ENCODE peak calls at places on chromosomes 11 and 22, in seven cellular contexts. One of them, this sample, is unnamed.

GRCh38 chr11:44605965-44606364 is 40.5 kb downstream of the CD82 start:
- DNase-seq in caudate nucleus: no peak
- DNase-seq in left lung: no peak
- DNase-seq in heart right ventricle: no peak
- DNase-seq in esophagus squamous epithelium: no peak
- DNase-seq in cardiac muscle cell: no peak
- DNase-seq in upper lobe of right lung: no peak
- DNase-seq in this sample: no peak

GRCh38 chr22:17563936-17564391 is 666 bp downstream of the SLC25A18 start:
- DNase-seq in caudate nucleus: peak; percentile 14
- DNase-seq in left lung: no peak
- DNase-seq in heart right ventricle: peak; percentile 36
- DNase-seq in esophagus squamous epithelium: no peak
- DNase-seq in cardiac muscle cell: peak; percentile 75
- DNase-seq in upper lobe of right lung: no peak
- DNase-seq in this sample: no peak

GRCh38 chr11:36498721-36499120 is 11.4 kb downstream of the TRAF6 start:
- DNase-seq in caudate nucleus: no peak
- DNase-seq in left lung: no peak
- DNase-seq in heart right ventricle: no peak
- DNase-seq in esophagus squamous epithelium: no peak
- DNase-seq in cardiac muscle cell: no peak
- DNase-seq in upper lobe of right lung: no peak
- DNase-seq in this sample: no peak

GRCh38 chr11:117080370-117080769 is 17.9 kb downstream of the SIK3 start:
- DNase-seq in caudate nucleus: no peak
- DNase-seq in left lung: no peak
- DNase-seq in heart right ventricle: no peak
- DNase-seq in esophagus squamous epithelium: no peak
- DNase-seq in cardiac muscle cell: no peak
- DNase-seq in upper lobe of right lung: no peak
- DNase-seq in this sample: no peak

GRCh38 chr11:7143908-7144307 is 55.1 kb downstream of the RBMXL2 start:
- DNase-seq in caudate nucleus: no peak
- DNase-seq in left lung: no peak
- DNase-seq in heart right ventricle: no peak
- DNase-seq in esophagus squamous epithelium: no peak
- DNase-seq in cardiac muscle cell: peak; percentile 17
- DNase-seq in upper lobe of right lung: no peak
- DNase-seq in this sample: no peak

GRCh38 chr11:73126804-73127480 is 15.2 kb downstream of the FCHSD2 start:
- DNase-seq in caudate nucleus: no peak
- DNase-seq in left lung: no peak
- DNase-seq in heart right ventricle: no peak
- DNase-seq in esophagus squamous epithelium: no peak
- DNase-seq in cardiac muscle cell: peak; percentile 22
- DNase-seq in upper lobe of right lung: no peak
- DNase-seq in this sample: no peak

GRCh38 chr11:10396771-10397170 is 58.3 kb upstream of the AMPD3 start:
- DNase-seq in caudate nucleus: no peak
- DNase-seq in left lung: no peak
- DNase-seq in heart right ventricle: no peak
- DNase-seq in esophagus squamous epithelium: no peak
- DNase-seq in cardiac muscle cell: no peak
- DNase-seq in upper lobe of right lung: no peak
- DNase-seq in this sample: no peak

GRCh38 chr11:93340223-93340622 is 9.7 kb downstream of the DEUP1 start:
- DNase-seq in caudate nucleus: no peak
- DNase-seq in left lung: no peak
- DNase-seq in heart right ventricle: no peak
- DNase-seq in esophagus squamous epithelium: no peak
- DNase-seq in cardiac muscle cell: no peak
- DNase-seq in upper lobe of right lung: no peak
- DNase-seq in this sample: no peak

GRCh38 chr11:78161937-78162336 is 22.5 kb upstream of the ALG8 start:
- DNase-seq in caudate nucleus: no peak
- DNase-seq in left lung: no peak
- DNase-seq in heart right ventricle: peak; percentile 35
- DNase-seq in esophagus squamous epithelium: no peak
- DNase-seq in cardiac muscle cell: peak; percentile 70
- DNase-seq in upper lobe of right lung: no peak
- DNase-seq in this sample: no peak

GRCh38 chr11:106520146-106520912 is 442.9 kb downstream of the AASDHPPT start:
- DNase-seq in caudate nucleus: no peak
- DNase-seq in left lung: no peak
- DNase-seq in heart right ventricle: no peak
- DNase-seq in esophagus squamous epithelium: no peak
- DNase-seq in cardiac muscle cell: peak; percentile 28
- DNase-seq in upper lobe of right lung: no peak
- DNase-seq in this sample: no peak

GRCh38 chr11:66688561-66689534 is 11.2 kb upstream of the RBM4B start:
- DNase-seq in caudate nucleus: no peak
- DNase-seq in left lung: no peak
- DNase-seq in heart right ventricle: no peak
- DNase-seq in esophagus squamous epithelium: no peak
- DNase-seq in cardiac muscle cell: no peak
- DNase-seq in upper lobe of right lung: peak; percentile 60
- DNase-seq in this sample: no peak

GRCh38 chr11:19730373-19730772 is 17.7 kb downstream of the NAV2 start:
- DNase-seq in caudate nucleus: peak; percentile 44
- DNase-seq in left lung: no peak
- DNase-seq in heart right ventricle: peak; percentile 44
- DNase-seq in esophagus squamous epithelium: no peak
- DNase-seq in cardiac muscle cell: no peak
- DNase-seq in upper lobe of right lung: no peak
- DNase-seq in this sample: no peak

GRCh38 chr22:45329536-45329936 is 19.8 kb downstream of the FAM118A start:
- DNase-seq in caudate nucleus: peak; percentile 34
- DNase-seq in left lung: peak; percentile 53
- DNase-seq in heart right ventricle: peak; percentile 80
- DNase-seq in esophagus squamous epithelium: no peak
- DNase-seq in cardiac muscle cell: no peak
- DNase-seq in upper lobe of right lung: no peak
- DNase-seq in this sample: no peak

GRCh38 chr22:19378362-19378711 is 53.2 kb downstream of the HIRA start:
- DNase-seq in caudate nucleus: no peak
- DNase-seq in left lung: no peak
- DNase-seq in heart right ventricle: no peak
- DNase-seq in esophagus squamous epithelium: no peak
- DNase-seq in cardiac muscle cell: no peak
- DNase-seq in upper lobe of right lung: no peak
- DNase-seq in this sample: peak; percentile 2

GRCh38 chr11:120122921-120123683 is 14.8 kb downstream of the TRIM29 start:
- DNase-seq in caudate nucleus: no peak
- DNase-seq in left lung: peak; percentile 41
- DNase-seq in heart right ventricle: no peak
- DNase-seq in esophagus squamous epithelium: no peak
- DNase-seq in cardiac muscle cell: no peak
- DNase-seq in upper lobe of right lung: no peak
- DNase-seq in this sample: no peak

GRCh38 chr11:35765211-35765610 is 102.6 kb downstream of the TRIM44 start:
- DNase-seq in caudate nucleus: no peak
- DNase-seq in left lung: no peak
- DNase-seq in heart right ventricle: no peak
- DNase-seq in esophagus squamous epithelium: no peak
- DNase-seq in cardiac muscle cell: no peak
- DNase-seq in upper lobe of right lung: no peak
- DNase-seq in this sample: no peak

GRCh38 chr11:46338636-46338987 is 8.7 kb upstream of the DGKZ start:
- DNase-seq in caudate nucleus: no peak
- DNase-seq in left lung: no peak
- DNase-seq in heart right ventricle: no peak
- DNase-seq in esophagus squamous epithelium: no peak
- DNase-seq in cardiac muscle cell: peak; percentile 47
- DNase-seq in upper lobe of right lung: no peak
- DNase-seq in this sample: no peak

GRCh38 chr22:45612940-45613339 is 58.7 kb upstream of the ATXN10 start:
- DNase-seq in caudate nucleus: no peak
- DNase-seq in left lung: no peak
- DNase-seq in heart right ventricle: no peak
- DNase-seq in esophagus squamous epithelium: no peak
- DNase-seq in cardiac muscle cell: peak; percentile 47
- DNase-seq in upper lobe of right lung: peak; percentile 56
- DNase-seq in this sample: no peak

GRCh38 chr22:29704528-29705285 is 15.1 kb upstream of the CABP7 start:
- DNase-seq in caudate nucleus: peak; percentile 69
- DNase-seq in left lung: no peak
- DNase-seq in heart right ventricle: no peak
- DNase-seq in esophagus squamous epithelium: no peak
- DNase-seq in cardiac muscle cell: peak; percentile 35
- DNase-seq in upper lobe of right lung: no peak
- DNase-seq in this sample: no peak

GRCh38 chr11:32109596-32109995 is 18.7 kb downstream of the RCN1 start:
- DNase-seq in caudate nucleus: no peak
- DNase-seq in left lung: no peak
- DNase-seq in heart right ventricle: no peak
- DNase-seq in esophagus squamous epithelium: no peak
- DNase-seq in cardiac muscle cell: no peak
- DNase-seq in upper lobe of right lung: no peak
- DNase-seq in this sample: no peak

GRCh38 chr11:88435405-88435804 is 97.9 kb upstream of the CTSC start:
- DNase-seq in caudate nucleus: no peak
- DNase-seq in left lung: no peak
- DNase-seq in heart right ventricle: no peak
- DNase-seq in esophagus squamous epithelium: no peak
- DNase-seq in cardiac muscle cell: no peak
- DNase-seq in upper lobe of right lung: no peak
- DNase-seq in this sample: no peak

GRCh38 chr11:38814670-38815069 is 2216.6 kb upstream of the RAG2 start:
- DNase-seq in caudate nucleus: no peak
- DNase-seq in left lung: no peak
- DNase-seq in heart right ventricle: no peak
- DNase-seq in esophagus squamous epithelium: no peak
- DNase-seq in cardiac muscle cell: peak; percentile 16
- DNase-seq in upper lobe of right lung: no peak
- DNase-seq in this sample: no peak
- H3K27ac ChIP-seq in caudate nucleus: no peak overlapping the region
- H3K27ac ChIP-seq in left lung: no peak overlapping the region
- H3K27ac ChIP-seq in heart right ventricle: no peak overlapping the region
- H3K27ac ChIP-seq in esophagus squamous epithelium: no peak overlapping the region
- H3K27ac ChIP-seq in cardiac muscle cell: no peak overlapping the region
- H3K27ac ChIP-seq in upper lobe of right lung: no peak overlapping the region
- H3K27ac ChIP-seq in this sample: peak overlapping the region; percentile 93

GRCh38 chr11:34305780-34306179 is 52.0 kb downstream of the ABTB2 start:
- DNase-seq in caudate nucleus: no peak
- DNase-seq in left lung: no peak
- DNase-seq in heart right ventricle: no peak
- DNase-seq in esophagus squamous epithelium: no peak
- DNase-seq in cardiac muscle cell: no peak
- DNase-seq in upper lobe of right lung: no peak
- DNase-seq in this sample: no peak

GRCh38 chr11:34302046-34302921 is 55.5 kb downstream of the ABTB2 start:
- DNase-seq in caudate nucleus: no peak
- DNase-seq in left lung: no peak
- DNase-seq in heart right ventricle: no peak
- DNase-seq in esophagus squamous epithelium: no peak
- DNase-seq in cardiac muscle cell: peak; percentile 89
- DNase-seq in upper lobe of right lung: no peak
- DNase-seq in this sample: no peak

GRCh38 chr11:34300571-34301295 is 57.1 kb downstream of the ABTB2 start:
- DNase-seq in caudate nucleus: no peak
- DNase-seq in left lung: no peak
- DNase-seq in heart right ventricle: no peak
- DNase-seq in esophagus squamous epithelium: no peak
- DNase-seq in cardiac muscle cell: peak; percentile 41
- DNase-seq in upper lobe of right lung: no peak
- DNase-seq in this sample: no peak

GRCh38 chr11:34305095-34305692 is 52.6 kb downstream of the ABTB2 start:
- DNase-seq in caudate nucleus: no peak
- DNase-seq in left lung: no peak
- DNase-seq in heart right ventricle: no peak
- DNase-seq in esophagus squamous epithelium: no peak
- DNase-seq in cardiac muscle cell: no peak
- DNase-seq in upper lobe of right lung: no peak
- DNase-seq in this sample: no peak

DNA sequence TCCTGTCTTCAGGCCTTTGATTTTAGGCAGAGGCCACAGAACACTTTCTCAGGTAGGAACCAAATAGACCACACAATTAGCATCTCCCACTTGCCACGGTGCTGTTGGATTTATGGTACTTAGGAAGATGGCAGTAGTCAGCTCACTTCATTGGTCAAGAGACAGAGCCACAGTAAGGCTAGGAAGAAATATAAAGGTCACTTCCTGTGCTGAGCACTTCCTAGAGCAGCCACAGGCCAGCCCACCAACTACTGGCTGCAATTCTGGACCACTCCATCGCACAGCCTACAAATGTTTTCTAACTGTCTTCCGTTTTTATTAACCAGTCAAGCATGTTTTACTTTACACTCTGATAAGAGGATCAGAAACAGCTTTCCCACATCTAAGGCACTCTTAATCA is 54.8 kb downstream of the ABTB2 start:
- DNase-seq in caudate nucleus: no peak
- DNase-seq in left lung: no peak
- DNase-seq in heart right ventricle: no peak
- DNase-seq in esophagus squamous epithelium: no peak
- DNase-seq in cardiac muscle cell: peak; percentile 15
- DNase-seq in upper lobe of right lung: no peak
- DNase-seq in this sample: no peak
- H3K27ac ChIP-seq in caudate nucleus: no peak overlapping the region
- H3K27ac ChIP-seq in left lung: no peak overlapping the region
- H3K27ac ChIP-seq in heart right ventricle: peak overlapping the region; percentile 11
- H3K27ac ChIP-seq in esophagus squamous epithelium: no peak overlapping the region
- H3K27ac ChIP-seq in cardiac muscle cell: peak overlapping the region; percentile 91
- H3K27ac ChIP-seq in upper lobe of right lung: no peak overlapping the region
- H3K27ac ChIP-seq in this sample: peak overlapping the region; percentile 51

DNA sequence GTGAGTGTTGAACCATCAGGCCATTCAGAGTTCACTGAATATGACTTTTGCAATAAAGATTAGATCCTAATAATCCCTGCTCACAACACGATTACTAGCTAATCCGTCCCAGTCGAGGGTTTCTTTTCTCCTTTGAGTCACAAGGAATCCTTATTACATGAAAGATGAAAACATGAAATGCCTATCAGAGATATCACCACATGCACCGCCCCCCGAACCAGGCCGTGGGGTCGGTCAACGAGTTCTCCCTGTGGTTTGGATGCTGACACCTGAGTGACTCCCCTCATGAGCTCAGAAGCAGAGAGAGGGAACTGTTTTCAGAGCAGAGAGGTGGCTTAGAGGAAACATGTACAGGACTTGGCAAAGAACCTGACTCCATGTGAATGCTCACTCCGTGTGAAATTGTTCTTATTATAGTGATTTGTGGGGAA is 263.3 kb downstream of the ETS1 start:
- DNase-seq in caudate nucleus: no peak
- DNase-seq in left lung: no peak
- DNase-seq in heart right ventricle: no peak
- DNase-seq in esophagus squamous epithelium: no peak
- DNase-seq in cardiac muscle cell: no peak
- DNase-seq in upper lobe of right lung: no peak
- DNase-seq in this sample: no peak
- H3K27ac ChIP-seq in caudate nucleus: no peak overlapping the region
- H3K27ac ChIP-seq in left lung: no peak overlapping the region
- H3K27ac ChIP-seq in heart right ventricle: no peak overlapping the region
- H3K27ac ChIP-seq in esophagus squamous epithelium: no peak overlapping the region
- H3K27ac ChIP-seq in cardiac muscle cell: peak overlapping the region; percentile 46
- H3K27ac ChIP-seq in upper lobe of right lung: no peak overlapping the region
- H3K27ac ChIP-seq in this sample: no peak overlapping the region

GRCh38 chr11:95671768-95672167 is 117.8 kb downstream of the FAM76B start:
- DNase-seq in caudate nucleus: no peak
- DNase-seq in left lung: no peak
- DNase-seq in heart right ventricle: no peak
- DNase-seq in esophagus squamous epithelium: no peak
- DNase-seq in cardiac muscle cell: peak; percentile 48
- DNase-seq in upper lobe of right lung: no peak
- DNase-seq in this sample: no peak

GRCh38 chr11:95668113-95668512 is 121.5 kb downstream of the FAM76B start:
- DNase-seq in caudate nucleus: no peak
- DNase-seq in left lung: no peak
- DNase-seq in heart right ventricle: no peak
- DNase-seq in esophagus squamous epithelium: no peak
- DNase-seq in cardiac muscle cell: no peak
- DNase-seq in upper lobe of right lung: no peak
- DNase-seq in this sample: no peak
- H3K27ac ChIP-seq in caudate nucleus: no peak overlapping the region
- H3K27ac ChIP-seq in left lung: no peak overlapping the region
- H3K27ac ChIP-seq in heart right ventricle: no peak overlapping the region
- H3K27ac ChIP-seq in esophagus squamous epithelium: no peak overlapping the region
- H3K27ac ChIP-seq in cardiac muscle cell: no peak overlapping the region
- H3K27ac ChIP-seq in upper lobe of right lung: no peak overlapping the region
- H3K27ac ChIP-seq in this sample: no peak overlapping the region